ENCODE peak calls at places on chromosomes 16 and 17, in eight cellular contexts. V, R, E, U, H, O, Y and S are unnamed samples.

GRCh38 chr16:73434621-73435020 is 386.7 kb upstream of the ZFHX3 start:
- DNase-seq in V (no peak), R (no peak), E (no peak), U (no peak), H (no peak), O (no peak), Y (no peak), S (no peak)

GRCh38 chr17:35891273-35891672 is 11.1 kb upstream of the CCL5 start:
- DNase-seq in V (no peak), R (no peak), E (no peak), U (no peak), H (no peak), O (no peak), Y (no peak), S (no peak)

GRCh38 chr17:385195-385835 is 32.7 kb upstream of the RPH3AL start:
- DNase-seq in V (no peak), R (no peak), E (peak), U (no peak), H (no peak), O (peak), Y (peak), S (peak)

GRCh38 chr17:50363217-50364060 is 9.5 kb downstream of the MRPL27 start:
- DNase-seq in V (no peak), R (no peak), E (no peak), U (peak), H (no peak), O (no peak), Y (peak), S (no peak)

GRCh38 chr16:4615389-4616046 is 830 bp upstream of the UBALD1 start:
- DNase-seq in V (peak), R (no peak), E (no peak), U (no peak), H (no peak), O (peak), Y (peak), S (no peak)

GRCh38 chr16:88560722-88561484 is 9.3 kb upstream of the ZC3H18 start:
- DNase-seq in V (no peak), R (no peak), E (no peak), U (no peak), H (no peak), O (no peak), Y (no peak), S (peak)

GRCh38 chr16:85974428-85975375 is 75.7 kb downstream of the IRF8 start:
- DNase-seq in V (no peak), R (no peak), E (no peak), U (no peak), H (no peak), O (no peak), Y (no peak), S (peak)

GRCh38 chr16:86609115-86609514 is 30.8 kb downstream of the FOXL1 start:
- DNase-seq in V (no peak), R (no peak), E (no peak), U (no peak), H (no peak), O (no peak), Y (no peak), S (no peak)

GRCh38 chr17:66737524-66737923 is 97.4 kb upstream of the CACNG5 start:
- DNase-seq in V (no peak), R (no peak), E (no peak), U (peak), H (no peak), O (no peak), Y (no peak), S (no peak)

GRCh38 chr16:30805370-30806169 is 18.6 kb upstream of the ZNF629 start:
- DNase-seq in V (peak), R (peak), E (peak), U (peak), H (peak), O (peak), Y (peak), S (peak)

GRCh38 chr16:16127469-16128116 is 95.7 kb downstream of the ABCC6 start:
- DNase-seq in V (peak), R (peak), E (peak), U (peak), H (peak), O (peak), Y (peak), S (peak)

GRCh38 chr16:75265911-75266701 is 14.7 kb upstream of the BCAR1 start:
- DNase-seq in V (no peak), R (no peak), E (peak), U (peak), H (peak), O (no peak), Y (peak), S (peak)

GRCh38 chr16:58022601-58023371 is 2.8 kb upstream of the MMP15 start:
- DNase-seq in V (no peak), R (no peak), E (no peak), U (peak), H (peak), O (peak), Y (peak), S (peak)

GRCh38 chr16:54347961-54348360 is 61.4 kb upstream of the IRX3 start:
- DNase-seq in V (no peak), R (no peak), E (no peak), U (no peak), H (no peak), O (no peak), Y (no peak), S (no peak)

GRCh38 chr17:67779098-67779672 is 46.1 kb upstream of the BPTF start:
- DNase-seq in V (no peak), R (no peak), E (no peak), U (no peak), H (no peak), O (peak), Y (peak), S (peak)

GRCh38 chr16:30768583-30769181 is 6.6 kb downstream of the RNF40 start:
- DNase-seq in V (no peak), R (no peak), E (no peak), U (no peak), H (no peak), O (peak), Y (no peak), S (no peak)

GRCh38 chr16:8398548-8398947 is 191.8 kb downstream of the TMEM114 start:
- DNase-seq in V (no peak), R (no peak), E (no peak), U (no peak), H (no peak), O (no peak), Y (no peak), S (no peak)

GRCh38 chr16:78737630-78738029 is 638.2 kb downstream of the WWOX start:
- DNase-seq in V (no peak), R (no peak), E (no peak), U (no peak), H (no peak), O (no peak), Y (no peak), S (no peak)

GRCh38 chr17:61545335-61545938 is 45.6 kb downstream of the NACA2 start:
- DNase-seq in V (no peak), R (no peak), E (no peak), U (no peak), H (no peak), O (no peak), Y (no peak), S (no peak)

GRCh38 chr17:31413871-31414589 is 22.6 kb downstream of the RAB11FIP4 start:
- DNase-seq in V (no peak), R (no peak), E (no peak), U (no peak), H (peak), O (peak), Y (no peak), S (no peak)

GRCh38 chr17:28008526-28008925 is 34.0 kb upstream of the NLK start:
- DNase-seq in V (no peak), R (no peak), E (no peak), U (no peak), H (no peak), O (no peak), Y (peak), S (peak)

GRCh38 chr16:89829630-89830437 is 1.6 kb downstream of the SPIRE2 start:
- DNase-seq in V (no peak), R (no peak), E (no peak), U (no peak), H (no peak), O (no peak), Y (no peak), S (peak)

GRCh38 chr17:66647391-66647983 is 187.4 kb upstream of the CACNG5 start:
- DNase-seq in V (no peak), R (no peak), E (no peak), U (no peak), H (no peak), O (no peak), Y (no peak), S (no peak)

GRCh38 chr17:56171186-56171959 is 18.1 kb downstream of the ANKFN1 start:
- DNase-seq in V (no peak), R (no peak), E (no peak), U (no peak), H (no peak), O (no peak), Y (no peak), S (no peak)

GRCh38 chr17:43584666-43585102 is 38.5 kb upstream of the ETV4 start:
- DNase-seq in V (no peak), R (no peak), E (no peak), U (no peak), H (no peak), O (no peak), Y (no peak), S (no peak)

GRCh38 chr17:56290486-56291118 is 137.3 kb downstream of the ANKFN1 start:
- DNase-seq in V (no peak), R (no peak), E (no peak), U (no peak), H (no peak), O (no peak), Y (no peak), S (no peak)

GRCh38 chr17:15261063-15261817 is 3.9 kb downstream of the PMP22 start:
- DNase-seq in V (no peak), R (no peak), E (no peak), U (peak), H (peak), O (peak), Y (peak), S (peak)

GRCh38 chr16:85567101-85567866 is 45.8 kb upstream of the GSE1 start:
- DNase-seq in V (no peak), R (no peak), E (no peak), U (no peak), H (no peak), O (no peak), Y (no peak), S (no peak)

GRCh38 chr17:48754500-48755261 is 26.1 kb upstream of the HOXB13 start:
- DNase-seq in V (no peak), R (no peak), E (no peak), U (no peak), H (no peak), O (no peak), Y (no peak), S (no peak)

GRCh38 chr17:80749611-80750010 is 205.0 kb downstream of the RPTOR start:
- DNase-seq in V (no peak), R (no peak), E (no peak), U (no peak), H (no peak), O (no peak), Y (no peak), S (no peak)

GRCh38 chr17:34307110-34307509 is 12.1 kb upstream of the CCL8 start:
- DNase-seq in V (no peak), R (no peak), E (no peak), U (no peak), H (no peak), O (no peak), Y (peak), S (no peak)

GRCh38 chr16:19844945-19845641 is 39.6 kb downstream of the GPRC5B start:
- DNase-seq in V (no peak), R (no peak), E (no peak), U (no peak), H (no peak), O (no peak), Y (peak), S (no peak)

GRCh38 chr16:51952500-51952899 is 594.4 kb downstream of the TOX3 start:
- DNase-seq in V (no peak), R (no peak), E (no peak), U (no peak), H (no peak), O (no peak), Y (no peak), S (no peak)

GRCh38 chr16:27754788-27755690 is 205.1 kb downstream of the KATNIP start:
- DNase-seq in V (no peak), R (no peak), E (no peak), U (no peak), H (no peak), O (no peak), Y (no peak), S (no peak)

GRCh38 chr16:8931864-8932263 is 31.8 kb downstream of the USP7 start:
- DNase-seq in V (peak), R (peak), E (no peak), U (no peak), H (no peak), O (no peak), Y (peak), S (peak)

DNA sequence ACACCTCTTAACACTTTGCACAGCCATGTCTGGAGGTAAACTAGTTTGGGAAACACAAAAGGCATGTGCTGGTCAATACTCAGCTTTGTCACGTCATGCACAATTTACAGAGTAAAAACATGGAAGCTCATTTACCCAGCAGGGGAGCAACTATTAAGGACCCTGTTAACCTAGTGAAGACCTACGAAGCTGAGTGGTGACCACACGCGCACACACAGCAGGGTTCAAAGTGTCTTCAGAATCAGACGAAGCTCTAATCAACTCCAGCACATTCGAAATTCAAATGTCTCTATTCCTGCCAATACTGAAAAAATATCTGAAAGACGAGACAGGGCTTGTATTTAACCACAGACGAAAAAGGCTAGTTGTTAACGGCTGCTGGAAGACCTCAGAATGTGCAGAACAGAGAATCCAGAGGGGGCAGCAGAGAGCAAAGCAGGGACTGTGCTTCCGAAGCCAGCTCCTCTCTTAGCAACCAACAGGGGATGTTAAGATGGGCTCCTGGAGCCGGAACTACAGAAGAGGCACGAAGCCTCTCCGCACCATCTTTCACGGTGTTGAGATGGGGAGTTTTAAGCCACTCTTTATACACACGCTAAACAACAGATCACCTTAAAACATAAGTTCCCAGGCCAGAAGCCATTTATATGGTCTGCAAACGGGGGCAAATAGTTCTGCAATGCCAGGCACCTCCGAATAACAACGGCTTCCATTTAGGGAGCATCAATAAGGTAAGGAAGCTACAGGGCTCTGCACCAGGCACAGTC is 45.7 kb downstream of the CMTM4 start:
- DNase-seq in V (peak), R (peak), E (peak), U (peak), H (peak), O (peak), Y (peak), S (peak)
- TF ChIP-seq CTCF in V (peak), R (peak), E (peak), U (peak), H (peak), O (peak), Y (peak), S (peak)

DNA sequence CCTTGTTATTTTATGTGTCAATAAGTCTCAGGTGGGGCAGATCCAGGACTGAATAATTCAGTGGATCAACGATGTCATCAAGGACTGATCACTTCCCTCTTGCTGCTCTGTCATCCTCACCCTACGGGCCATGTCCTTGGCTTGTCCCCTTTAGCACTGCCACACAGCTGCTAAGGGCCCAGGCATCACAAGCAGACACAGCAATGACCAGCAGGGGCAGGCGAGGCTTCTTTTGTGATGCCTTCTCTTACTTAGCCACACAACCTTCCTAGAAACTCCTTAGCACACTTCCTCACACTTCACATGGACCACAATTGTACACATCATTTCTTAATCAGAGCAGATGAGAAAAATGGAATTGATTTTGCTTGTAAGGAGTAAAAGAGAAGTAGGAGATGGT is 356.3 kb upstream of the SOX9 start:
- DNase-seq in V (no peak), R (no peak), E (no peak), U (no peak), H (no peak), O (no peak), Y (no peak), S (peak)
- TF ChIP-seq CTCF in V (no peak), R (no peak), E (no peak), U (no peak), H (no peak), O (no peak), Y (no peak), S (peak)

GRCh38 chr16:1691276-1691675 is 13.2 kb downstream of the JPT2 start:
- DNase-seq in V (no peak), R (no peak), E (no peak), U (no peak), H (no peak), O (no peak), Y (no peak), S (no peak)
- TF ChIP-seq CTCF in V (no peak), R (no peak), E (no peak), U (no peak), H (no peak), O (no peak), Y (peak), S (no peak)

GRCh38 chr17:75069783-75070182 is 18.0 kb upstream of the SLC16A5 start:
- DNase-seq in V (no peak), R (no peak), E (no peak), U (no peak), H (no peak), O (peak), Y (no peak), S (peak)
- TF ChIP-seq CTCF in V (no peak), R (no peak), E (no peak), U (no peak), H (no peak), O (no peak), Y (peak), S (no peak)

GRCh38 chr17:45172541-45173286 is 11.0 kb downstream of the HEXIM2 start:
- DNase-seq in V (no peak), R (peak), E (peak), U (peak), H (peak), O (peak), Y (peak), S (peak)
- TF ChIP-seq CTCF in V (no peak), R (no peak), E (no peak), U (peak), H (peak), O (no peak), Y (peak), S (peak)

GRCh38 chr17:2070241-2071023 is 15.5 kb downstream of the HIC1 start:
- DNase-seq in V (no peak), R (no peak), E (no peak), U (no peak), H (no peak), O (no peak), Y (no peak), S (no peak)
- TF ChIP-seq CTCF in V (no peak), R (no peak), E (no peak), U (no peak), H (no peak), O (no peak), Y (no peak), S (no peak)

GRCh38 chr17:82493517-82493840 is 26.1 kb upstream of the FOXK2 start:
- DNase-seq in V (no peak), R (no peak), E (no peak), U (no peak), H (no peak), O (no peak), Y (peak), S (no peak)

GRCh38 chr17:82497483-82498405 is 21.8 kb upstream of the FOXK2 start:
- DNase-seq in V (peak), R (no peak), E (peak), U (peak), H (no peak), O (peak), Y (peak), S (no peak)

GRCh38 chr17:82494236-82495055 is 25.1 kb upstream of the FOXK2 start:
- DNase-seq in V (peak), R (peak), E (peak), U (peak), H (peak), O (peak), Y (peak), S (peak)

GRCh38 chr17:82495844-82496528 is 23.5 kb upstream of the FOXK2 start:
- DNase-seq in V (no peak), R (no peak), E (no peak), U (no peak), H (no peak), O (no peak), Y (peak), S (no peak)

DNA sequence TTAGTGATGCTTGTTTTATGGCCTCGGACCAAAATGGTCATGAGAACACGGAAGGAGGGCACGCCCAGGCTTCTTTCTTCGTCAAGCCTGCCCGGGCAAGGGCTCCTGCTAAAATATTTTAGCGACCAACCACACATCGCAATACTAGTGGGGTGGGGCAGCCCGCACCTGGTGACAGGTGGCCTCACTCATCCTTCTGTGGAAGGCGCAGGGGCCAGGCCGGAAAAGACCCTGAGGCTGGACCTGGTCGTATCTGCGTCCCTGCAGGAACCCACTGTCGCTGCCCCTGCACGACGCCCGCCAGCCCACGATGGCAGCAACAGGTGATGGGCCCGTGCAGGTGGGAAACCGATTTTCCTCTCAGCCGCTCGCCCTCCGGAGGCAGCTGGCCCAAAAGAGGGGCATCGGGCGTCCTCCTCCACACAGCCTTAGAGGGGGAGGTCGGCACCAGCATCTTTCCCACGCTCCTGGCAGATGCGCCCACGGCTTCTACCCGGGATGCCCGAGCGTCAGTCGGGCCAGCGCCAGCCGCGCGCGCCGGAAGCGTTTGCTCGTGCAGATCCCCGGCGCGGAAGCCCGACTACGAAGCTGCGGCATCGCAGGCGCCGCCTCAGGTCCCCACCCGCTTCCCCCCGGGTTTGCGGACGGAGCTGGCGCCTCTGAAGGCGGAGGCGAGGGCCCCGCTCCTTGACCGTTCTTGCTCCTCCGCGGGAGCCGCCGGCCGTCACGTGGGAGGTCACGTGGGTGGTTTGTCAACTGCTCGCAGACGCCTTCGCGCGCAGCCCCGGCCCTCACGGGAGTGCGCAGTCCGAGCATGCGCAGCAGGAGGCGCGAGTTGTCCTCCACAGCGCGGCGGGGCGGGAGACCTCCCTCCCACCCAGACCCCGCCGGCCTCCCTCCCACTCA is 22.8 kb upstream of the FOXK2 start:
- DNase-seq in V (peak), R (peak), E (peak), U (peak), H (peak), O (peak), Y (peak), S (peak)
- TF ChIP-seq CTCF in V (no peak), R (no peak), E (no peak), U (peak), H (peak), O (no peak), Y (no peak), S (no peak)

GRCh38 chr17:58215685-58216084 is 3.4 kb downstream of the MKS1 start:
- DNase-seq in V (no peak), R (no peak), E (no peak), U (no peak), H (no peak), O (no peak), Y (no peak), S (no peak)
- TF ChIP-seq CTCF in V (no peak), R (no peak), E (no peak), U (no peak), H (no peak), O (no peak), Y (no peak), S (no peak)